ENCODE peak calls at places on chromosomes 6 and 20, in eight cellular contexts. B is AG04450, W is tibial artery, J is SK-N-SH, I is fibroblast of the aortic adventitia, Z is endothelial cell of umbilical vein, E is OCI-LY7, U is cardiac fibroblast. M is an unnamed sample.

GRCh38 chr6:47419621-47420020 is 58.0 kb upstream of the CD2AP start:
- DNase-seq in I (peak; percentile 19), B (no peak), W (no peak), J (no peak), E (no peak), Z (peak; percentile 13), U (no peak), M (no peak)

GRCh38 chr6:152983637-152984386 is 971 bp upstream of the FBXO5 start:
- DNase-seq in Z (peak; percentile 69), U (peak; percentile 83), E (peak; percentile 72), J (peak; percentile 19), B (peak; percentile 29), I (peak; percentile 87), W (peak; percentile 93), M (peak; percentile 90)

GRCh38 chr6:10824819-10825218 is 13.5 kb downstream of the MAK start:
- DNase-seq in J (no peak), Z (no peak), I (no peak), B (no peak), E (no peak), U (no peak), W (no peak), M (no peak)

GRCh38 chr20:8218861-8219260 is 86.8 kb downstream of the PLCB1 start:
- DNase-seq in I (peak; percentile 66), E (no peak), Z (no peak), U (no peak), J (no peak), W (no peak), B (peak; percentile 47), M (no peak)

GRCh38 chr20:47778398-47779354 is 6.6 kb downstream of the SULF2 start:
- DNase-seq in U (no peak), B (no peak), E (no peak), W (no peak), I (no peak), J (no peak), Z (no peak), M (no peak)

GRCh38 chr20:49325981-49326380 is 48.1 kb upstream of the ZNFX1 start:
- DNase-seq in B (no peak), U (peak; percentile 46), W (no peak), E (no peak), Z (no peak), J (no peak), I (peak; percentile 66), M (no peak)

GRCh38 chr6:82955841-82956240 is 109.8 kb downstream of the UBE3D start:
- DNase-seq in B (peak; percentile 67), U (peak; percentile 35), Z (no peak), E (no peak), W (no peak), I (peak; percentile 64), J (no peak), M (peak; percentile 70)

GRCh38 chr20:59748555-59749292 is 144.4 kb downstream of the PHACTR3 start:
- DNase-seq in U (peak; percentile 34), Z (no peak), B (no peak), W (no peak), I (peak; percentile 57), J (no peak), E (no peak), M (no peak)

GRCh38 chr6:87742106-87742505 is 40.1 kb upstream of the AKIRIN2 start:
- DNase-seq in U (no peak), B (no peak), I (no peak), E (peak; percentile 71), W (no peak), J (no peak), Z (no peak), M (no peak)

GRCh38 chr6:132425176-132425575 is 23.9 kb upstream of the MOXD1 start:
- DNase-seq in W (no peak), I (no peak), B (no peak), E (no peak), J (no peak), Z (no peak), U (no peak), M (no peak)

GRCh38 chr20:13261460-13262301 is 40.6 kb downstream of the ISM1 start:
- DNase-seq in J (peak; percentile 55), Z (peak; percentile 49), W (no peak), U (peak; percentile 58), B (peak; percentile 8), E (peak; percentile 13), I (peak; percentile 58), M (peak; percentile 58)

GRCh38 chr20:62710886-62711702 is 2.5 kb downstream of the NTSR1 start:
- DNase-seq in W (no peak), J (peak; percentile 61), I (no peak), Z (no peak), U (no peak), B (no peak), E (no peak), M (peak; percentile 59)

GRCh38 chr6:10395171-10395945 is 19.5 kb downstream of the TFAP2A start:
- DNase-seq in B (no peak), W (no peak), I (no peak), J (no peak), Z (no peak), E (no peak), U (no peak), M (peak; percentile 52)

GRCh38 chr20:49508435-49509199 is 26.1 kb upstream of the KCNB1 start:
- DNase-seq in E (peak; percentile 73), B (no peak), J (peak; percentile 74), Z (peak; percentile 44), I (peak; percentile 53), U (peak; percentile 61), W (no peak), M (peak; percentile 41)

GRCh38 chr6:80003841-80004198 is 629 bp upstream of the TTK start:
- DNase-seq in W (no peak), U (peak; percentile 55), E (no peak), J (peak; percentile 27), I (no peak), B (no peak), Z (no peak), M (peak; percentile 9)

GRCh38 chr6:170075659-170076223 is 215.1 kb downstream of the DLL1 start:
- DNase-seq in B (no peak), W (peak; percentile 37), U (no peak), Z (no peak), J (peak; percentile 12), I (no peak), E (no peak), M (no peak)

GRCh38 chr6:167275001-167275400 is 16.1 kb upstream of the UNC93A start:
- DNase-seq in Z (no peak), B (no peak), U (no peak), J (no peak), E (no peak), I (no peak), W (no peak), M (no peak)

GRCh38 chr6:167274270-167274669 is 16.8 kb upstream of the UNC93A start:
- DNase-seq in I (no peak), U (no peak), B (no peak), Z (no peak), E (no peak), J (no peak), W (no peak), M (no peak)

GRCh38 chr6:167279766-167280440 is 11.2 kb upstream of the UNC93A start:
- DNase-seq in U (no peak), W (no peak), B (no peak), J (no peak), E (no peak), Z (no peak), I (no peak), M (no peak)

GRCh38 chr6:167275436-167275835 is 15.7 kb upstream of the UNC93A start:
- DNase-seq in E (no peak), U (no peak), J (no peak), W (no peak), B (no peak), I (no peak), Z (no peak), M (peak; percentile 20)

DNA sequence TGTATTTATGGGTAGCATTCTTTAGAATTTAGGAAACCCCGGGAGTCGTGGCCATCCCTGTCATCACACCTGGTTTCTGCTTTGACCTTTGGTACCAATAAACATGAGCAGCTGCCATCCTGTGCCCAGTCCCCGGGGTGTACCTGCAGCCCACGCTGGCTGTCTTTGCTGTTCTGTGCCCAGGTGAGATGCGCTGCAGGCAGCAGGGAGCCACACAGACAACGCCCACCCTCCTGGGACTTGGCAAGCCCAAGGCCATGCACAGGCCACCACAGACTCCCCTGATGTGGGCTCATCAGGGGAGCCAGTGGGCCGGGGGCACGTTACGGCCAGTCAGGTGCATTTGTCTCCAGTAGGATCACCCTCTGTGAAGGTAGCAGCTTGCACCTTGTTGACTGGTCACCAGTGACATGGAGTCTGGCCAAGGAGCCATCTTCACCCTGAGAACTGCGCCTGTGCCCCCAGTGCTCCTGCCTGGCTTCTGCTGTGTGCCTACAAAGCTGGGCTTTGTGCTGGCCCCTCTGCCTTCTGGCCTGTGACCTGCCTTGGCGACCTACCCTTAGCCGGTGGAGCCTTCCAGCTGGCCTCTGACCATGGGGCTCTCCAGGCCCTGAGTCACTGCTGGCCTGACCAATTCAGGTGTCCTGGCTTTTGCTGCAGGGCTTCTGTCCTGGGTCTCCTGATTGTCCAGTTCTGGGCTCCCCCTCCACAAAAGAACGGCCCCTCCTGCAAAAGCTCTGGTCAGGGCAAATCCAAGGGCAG is 14.2 kb upstream of the UNC93A start:
- DNase-seq in B (no peak), E (no peak), W (no peak), I (no peak), J (no peak), U (no peak), Z (no peak), M (no peak)
- H3K4me3 ChIP-seq in B (no peak overlapping the region), E (no peak overlapping the region), W (no peak overlapping the region), I (no peak overlapping the region), J (no peak overlapping the region), U (no peak overlapping the region), Z (no peak overlapping the region), M (no peak overlapping the region)

GRCh38 chr20:45290677-45291355 is 15.8 kb upstream of the RBPJL start:
- DNase-seq in E (peak; percentile 53), U (peak; percentile 84), W (peak; percentile 84), Z (peak; percentile 70), I (peak; percentile 81), J (peak; percentile 83), B (peak; percentile 38), M (peak; percentile 74)
- TF ChIP-seq CTCF in E (peak; percentile 86), U (peak; percentile 88), W (peak; percentile 66), Z (peak; percentile 82), I (peak; percentile 89), J (peak; percentile 85), B (peak; percentile 94), M (peak; percentile 91)

GRCh38 chr6:32522302-32523047 is 7.6 kb downstream of the HLA-DRB5 start:
- DNase-seq in W (no peak), U (no peak), B (no peak), I (no peak), Z (no peak), J (no peak), E (no peak), M (no peak)
- H3K4me3 ChIP-seq in W (no peak overlapping the region), U (no peak overlapping the region), B (no peak overlapping the region), I (no peak overlapping the region), Z (no peak overlapping the region), J (no peak overlapping the region), E (no peak overlapping the region), M (no peak overlapping the region)

DNA sequence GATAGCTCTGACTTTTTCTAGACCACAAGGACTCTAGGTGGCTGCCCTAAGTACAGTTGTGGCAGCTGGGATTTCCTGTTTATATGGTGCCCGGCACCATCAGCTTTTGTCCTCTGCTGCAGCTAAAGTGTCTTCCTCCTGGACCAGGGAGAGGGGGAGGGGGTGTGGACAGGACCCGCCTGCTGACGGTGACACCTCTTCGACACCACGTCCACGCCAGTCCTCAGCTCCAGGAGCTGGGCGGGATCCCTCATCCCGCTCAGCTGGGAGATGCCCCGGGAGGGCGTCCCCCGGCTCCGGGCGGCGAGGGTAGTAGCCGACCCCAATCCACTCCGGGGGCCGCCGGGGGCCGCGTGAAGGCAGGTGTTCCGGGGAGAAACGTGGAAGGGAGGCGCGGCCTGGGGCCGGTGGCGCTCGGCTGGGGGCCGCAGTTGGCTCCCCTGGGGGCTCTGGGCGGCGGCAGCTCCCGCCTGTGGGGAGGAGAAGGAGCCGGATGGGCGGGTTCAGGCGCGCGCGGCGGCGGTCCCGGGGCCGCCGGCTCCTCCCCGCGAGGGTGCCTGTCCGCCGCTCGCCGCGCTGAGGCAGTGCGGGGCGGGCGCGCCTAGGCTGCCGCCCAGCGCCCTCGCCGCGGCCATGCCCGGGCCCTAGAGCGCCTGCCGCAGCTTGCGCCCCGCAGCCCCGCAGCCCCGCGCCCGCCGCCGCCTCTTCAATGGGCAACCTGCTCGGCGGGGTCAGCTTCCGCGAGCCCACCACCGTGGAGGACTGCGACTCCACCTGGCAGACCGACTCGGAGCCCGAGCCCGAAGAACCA is at the start of gene OGFRL1:
- DNase-seq in I (peak; percentile 44), U (peak; percentile 78), W (peak; percentile 87), Z (peak; percentile 56), J (peak; percentile 96), E (peak; percentile 92), B (no peak), M (peak; percentile 78)
- TF ChIP-seq CTCF in I (peak; percentile 19), U (no peak), W (no peak), Z (peak; percentile 5), J (no peak), E (peak; percentile 27), B (no peak), M (no peak)